ENCODE peak calls at places on chromosomes 6 and 20, in four cellular contexts. One of them, this sample, is unnamed.

GRCh38 chr20:59743767-59744485 is 139.6 kb downstream of the PHACTR3 start:
- DNase-seq in type B pancreatic cell: no peak
- DNase-seq in WTC11: peak
- DNase-seq in progenitor cell of endocrine pancreas: no peak
- DNase-seq in this sample: no peak

GRCh38 chr6:131093334-131093733 is 30.3 kb upstream of the EPB41L2 start:
- DNase-seq in type B pancreatic cell: no peak
- DNase-seq in WTC11: no peak
- DNase-seq in progenitor cell of endocrine pancreas: no peak
- DNase-seq in this sample: no peak

GRCh38 chr6:147201885-147202515 is 2.2 kb upstream of the STXBP5 start:
- DNase-seq in progenitor cell of endocrine pancreas: no peak
- DNase-seq in type B pancreatic cell: no peak
- DNase-seq in WTC11: peak
- DNase-seq in this sample: peak

GRCh38 chr20:61584851-61585250 is 332.8 kb downstream of the CDH4 start:
- DNase-seq in type B pancreatic cell: no peak
- DNase-seq in WTC11: no peak
- DNase-seq in progenitor cell of endocrine pancreas: no peak
- DNase-seq in this sample: no peak

GRCh38 chr20:48841861-48842529 is 14.2 kb upstream of the PREX1 start:
- DNase-seq in type B pancreatic cell: no peak
- DNase-seq in progenitor cell of endocrine pancreas: no peak
- DNase-seq in WTC11: no peak
- DNase-seq in this sample: no peak

GRCh38 chr6:10613077-10613476 is 81.3 kb downstream of the C6orf52 start:
- DNase-seq in WTC11: no peak
- DNase-seq in progenitor cell of endocrine pancreas: no peak
- DNase-seq in type B pancreatic cell: no peak
- DNase-seq in this sample: peak

GRCh38 chr20:62936996-62937352 is 973 bp upstream of the GID8 start:
- DNase-seq in progenitor cell of endocrine pancreas: no peak
- DNase-seq in type B pancreatic cell: no peak
- DNase-seq in WTC11: no peak
- DNase-seq in this sample: no peak

GRCh38 chr6:17987576-17988421 is at the start of gene KIF13A:
- DNase-seq in type B pancreatic cell: peak
- DNase-seq in progenitor cell of endocrine pancreas: peak
- DNase-seq in WTC11: peak
- DNase-seq in this sample: no peak

GRCh38 chr6:14328163-14328562 is 210.6 kb downstream of the CD83 start:
- DNase-seq in progenitor cell of endocrine pancreas: no peak
- DNase-seq in WTC11: no peak
- DNase-seq in type B pancreatic cell: no peak
- DNase-seq in this sample: no peak

GRCh38 chr6:138001750-138002349 is 105.4 kb downstream of the PERP start:
- DNase-seq in type B pancreatic cell: no peak
- DNase-seq in progenitor cell of endocrine pancreas: no peak
- DNase-seq in WTC11: peak
- DNase-seq in this sample: peak

GRCh38 chr6:56849876-56850275 is 105.0 kb upstream of the BEND6 start:
- DNase-seq in WTC11: peak
- DNase-seq in type B pancreatic cell: no peak
- DNase-seq in progenitor cell of endocrine pancreas: no peak
- DNase-seq in this sample: no peak